ENCODE peak calls at places on chromosome 1, in seven cellular contexts. Z is naive thymus-derived CD4-positive, alpha-beta T cell; R is breast epithelium; M is CD8-positive, alpha-beta T cell; T is Karpas-422; W is K562; I is ovary. F is an unnamed sample. For H3K4me1, the result is how much of the 10 kb centered on the place peaks cover.

GRCh38 chr1:217088521-217089221 is 365.4 kb upstream of the ESRRG start:
- DNase-seq in Z (no peak), R (no peak), M (no peak), T (no peak), W (no peak), I (no peak), F (no peak)

GRCh38 chr1:239802275-239802674 is 289.4 kb upstream of the FMN2 start:
- DNase-seq in Z (peak), R (no peak), M (no peak), T (no peak), W (no peak), I (no peak), F (no peak)

GRCh38 chr1:159884296-159884695 is 15.7 kb downstream of the CFAP45 start:
- DNase-seq in Z (no peak), R (no peak), M (no peak), T (no peak), W (no peak), I (no peak), F (no peak)

GRCh38 chr1:23799570-23800395 is 771 bp downstream of the GALE start:
- DNase-seq in Z (no peak), R (peak), M (peak), T (peak), W (peak), I (peak), F (peak)

GRCh38 chr1:2570261-2570794 is 14.2 kb downstream of the TNFRSF14 start:
- DNase-seq in Z (no peak), R (no peak), M (no peak), T (no peak), W (no peak), I (peak), F (no peak)

GRCh38 chr1:225533238-225533637 is 105.4 kb upstream of the LBR start:
- DNase-seq in Z (no peak), R (no peak), M (no peak), T (no peak), W (no peak), I (no peak), F (no peak)

GRCh38 chr1:201889092-201889968 is 632 bp downstream of the SHISA4 start:
- DNase-seq in Z (no peak), R (no peak), M (no peak), T (no peak), W (no peak), I (no peak), F (no peak)

GRCh38 chr1:239956230-239956629 is 135.5 kb upstream of the FMN2 start:
- DNase-seq in Z (no peak), R (no peak), M (no peak), T (no peak), W (no peak), I (no peak), F (no peak)

GRCh38 chr1:68495968-68496679 is 758 bp downstream of the DEPDC1 start:
- DNase-seq in Z (no peak), R (no peak), M (no peak), T (peak), W (peak), I (no peak), F (no peak)

GRCh38 chr1:93081716-93082115 is 2.6 kb downstream of the MTF2 start:
- DNase-seq in Z (no peak), R (no peak), M (no peak), T (no peak), W (no peak), I (no peak), F (no peak)

DNA sequence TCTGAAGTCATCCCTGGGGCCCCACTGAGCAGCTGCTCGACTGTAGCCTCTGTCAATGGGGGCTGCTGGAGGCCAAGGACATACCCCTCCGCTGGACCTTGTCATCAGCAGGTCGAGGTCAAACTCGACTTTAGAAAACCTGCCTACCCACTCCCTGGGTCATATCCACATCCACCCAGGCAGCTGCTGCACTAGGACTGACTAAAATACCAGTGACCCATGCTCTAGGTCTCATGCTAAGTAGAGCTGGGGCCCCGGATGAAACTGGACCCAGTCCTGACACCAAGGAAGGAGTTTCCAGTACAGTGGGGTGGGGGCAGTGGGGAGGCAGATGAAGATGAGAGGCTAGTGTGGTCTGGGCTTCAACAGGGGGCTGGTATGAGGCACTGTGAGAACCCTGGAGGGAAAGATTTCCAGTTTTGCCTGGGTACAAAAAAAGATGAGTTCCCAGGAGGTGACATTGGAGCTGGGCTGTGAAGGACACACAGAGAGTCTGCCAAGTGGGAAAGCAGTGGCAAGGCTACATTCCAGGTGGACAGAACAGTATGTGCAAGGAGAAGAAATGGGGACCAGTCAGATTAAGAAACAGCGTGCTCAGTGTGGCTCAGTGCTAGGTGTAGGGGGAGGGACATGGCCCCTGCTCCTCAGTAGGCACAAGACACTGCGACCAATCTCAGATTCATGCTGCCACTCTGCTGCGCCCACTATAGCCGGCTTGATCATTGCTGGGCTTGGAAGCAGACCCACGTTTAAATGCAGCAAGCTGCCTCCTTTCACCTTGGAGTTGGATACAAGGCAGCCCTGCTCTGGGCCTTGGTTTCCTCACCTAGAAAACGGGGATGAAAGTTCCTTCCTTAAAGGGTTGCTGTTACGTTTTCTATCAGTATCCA is 12.3 kb downstream of the SLC2A1 start:
- DNase-seq in Z (no peak), R (no peak), M (no peak), T (no peak), W (no peak), I (no peak), F (no peak)
- H3K4me1 ChIP-seq in Z (half or more), R (under half), M (half or more), T (half or more), W (half or more), I (under half), F (half or more)

GRCh38 chr1:70247768-70248167 is 26.6 kb downstream of the SRSF11 start:
- DNase-seq in Z (no peak), R (no peak), M (no peak), T (no peak), W (no peak), I (no peak), F (no peak)
- H3K4me3 ChIP-seq in Z (no peak), R (no peak), M (no peak), T (no peak), W (no peak), I (no peak), F (no peak)

DNA sequence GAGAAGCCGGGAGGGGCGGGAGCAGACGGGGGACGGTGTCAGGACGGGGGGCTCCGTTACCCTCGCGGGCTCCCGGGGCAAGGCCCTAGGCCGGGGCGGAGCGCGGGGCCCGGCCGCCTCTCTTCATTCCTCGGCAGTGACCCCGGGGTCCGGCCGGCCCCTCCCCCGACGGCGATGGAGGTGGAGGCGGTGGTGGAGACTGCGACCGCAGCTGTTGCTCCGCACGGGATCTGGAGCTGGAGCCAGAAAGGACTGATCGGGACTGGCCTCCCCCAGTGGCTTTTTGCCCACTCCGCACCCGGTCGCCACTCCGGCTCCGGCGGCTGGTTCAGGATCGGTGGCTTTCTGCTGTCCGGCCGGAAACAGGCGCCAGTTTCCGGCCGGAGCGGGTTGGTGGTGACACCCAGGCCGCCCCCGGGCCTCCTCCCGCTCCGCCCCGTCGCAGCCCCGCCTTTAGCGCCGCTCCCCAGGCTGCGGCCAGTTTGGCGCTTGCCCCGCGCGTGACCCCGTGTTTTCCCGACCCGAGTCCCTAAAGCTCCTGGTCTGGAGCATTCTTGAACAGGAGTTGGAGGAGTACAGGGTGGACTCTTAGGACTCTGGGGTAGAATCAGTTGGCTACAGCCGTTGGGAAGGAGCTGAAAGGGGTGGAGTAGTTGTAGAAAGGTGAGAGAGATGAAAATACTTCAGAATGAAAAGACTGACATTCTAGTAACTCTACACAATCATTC is at the start of gene OTUD7B:
- DNase-seq in Z (peak), R (peak), M (peak), T (peak), W (peak), I (peak), F (peak)
- H3K27ac ChIP-seq in Z (peak), R (peak), M (peak), T (no peak), W (peak), I (peak), F (peak)

DNA sequence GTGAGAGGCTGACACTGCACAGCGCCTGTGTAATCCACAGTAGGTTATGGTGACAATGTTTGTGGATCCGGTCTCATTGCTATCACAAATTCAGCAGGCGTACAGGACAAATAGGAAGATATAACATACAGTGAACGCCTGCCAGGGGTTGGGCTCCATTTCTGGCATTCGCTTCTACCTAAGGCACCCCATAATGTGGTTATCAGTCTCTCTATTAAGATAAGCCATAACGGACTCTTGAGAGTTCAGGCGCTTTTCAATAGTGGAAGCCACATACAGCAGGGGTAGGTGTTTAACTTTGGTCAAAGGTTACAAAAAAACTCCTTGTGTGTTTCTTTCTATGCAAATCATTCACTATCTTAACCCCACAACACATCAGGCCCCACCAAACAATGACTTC is 72.8 kb downstream of the SIPA1L2 start:
- DNase-seq in Z (no peak), R (no peak), M (no peak), T (no peak), W (no peak), I (no peak), F (no peak)
- H3K4me1 ChIP-seq in Z (under half), R (under half), M (under half), T (under half), W (under half), I (under half), F (half or more)

GRCh38 chr1:235948774-235949427 is 82.2 kb upstream of the LYST start:
- DNase-seq in Z (no peak), R (no peak), M (no peak), T (no peak), W (no peak), I (no peak), F (no peak)
- H3K4me3 ChIP-seq in Z (no peak), R (no peak), M (no peak), T (no peak), W (no peak), I (no peak), F (no peak)

DNA sequence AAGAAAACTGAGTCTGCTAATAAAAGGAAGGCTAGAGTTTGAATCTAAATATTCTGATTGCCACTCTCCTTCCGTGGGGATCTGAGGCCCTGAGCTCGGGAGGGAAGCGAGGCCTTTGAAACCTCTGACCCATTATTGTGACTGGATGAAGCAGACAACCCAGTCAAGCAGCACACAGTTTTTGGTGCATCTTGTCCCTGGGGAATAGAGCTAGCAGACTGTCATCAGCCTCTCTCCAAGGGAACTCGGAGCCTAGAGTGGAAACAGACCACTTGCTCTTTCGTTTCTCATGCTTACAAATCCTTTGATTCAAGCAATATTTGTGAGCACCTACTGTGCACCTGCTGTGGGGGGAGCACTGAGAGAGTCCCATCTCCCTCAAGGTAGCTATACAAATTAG is 133.2 kb upstream of the KLHDC7A start:
- DNase-seq in Z (no peak), R (no peak), M (no peak), T (peak), W (no peak), I (no peak), F (no peak)
- H3K27ac ChIP-seq in Z (no peak), R (no peak), M (no peak), T (no peak), W (no peak), I (no peak), F (no peak)

GRCh38 chr1:156491151-156491949 is 9.2 kb downstream of the MEF2D start:
- DNase-seq in Z (no peak), R (no peak), M (no peak), T (peak), W (no peak), I (no peak), F (no peak)
- H3K4me1 ChIP-seq in Z (half or more), R (under half), M (half or more), T (half or more), W (half or more), I (half or more), F (half or more)

DNA sequence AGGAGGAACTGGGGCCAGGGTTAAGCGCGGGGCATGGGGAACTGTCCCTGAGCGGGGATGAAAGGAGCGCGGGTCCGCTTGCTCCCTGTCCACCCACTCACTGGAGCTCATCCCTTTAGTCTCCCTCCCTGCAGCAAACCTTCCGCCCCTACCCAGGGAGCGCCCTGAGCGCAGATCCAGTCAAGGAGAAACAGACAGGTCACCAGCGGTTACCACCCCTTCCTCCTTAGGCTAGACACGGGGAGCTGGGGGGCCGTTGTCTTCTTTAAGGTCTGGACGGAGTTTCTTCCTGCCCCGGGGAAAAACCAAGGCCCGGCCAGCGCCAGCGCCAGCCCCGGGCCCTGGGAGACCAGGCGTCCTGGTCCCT is 966 bp downstream of the WNT4 start:
- DNase-seq in Z (no peak), R (no peak), M (no peak), T (no peak), W (no peak), I (no peak), F (no peak)
- H3K4me3 ChIP-seq in Z (no peak), R (peak), M (no peak), T (no peak), W (no peak), I (peak), F (peak)

F was measured in left ventricle myocardium inferior.